ENCODE peak calls at places on chromosomes 12 and 14, in six cellular contexts. One of them, this sample, is unnamed.

GRCh38 chr14:73695997-73696396 is 18.2 kb downstream of the PNMA1 start:
- DNase-seq in body of pancreas: no peak
- DNase-seq in GM13976: peak; percentile 41
- DNase-seq in germinal center: no peak
- DNase-seq in psoas muscle: no peak
- DNase-seq in skeletal muscle cell: no peak
- DNase-seq in this sample: no peak

GRCh38 chr12:645563-646071 is 17.6 kb downstream of the NINJ2 start:
- DNase-seq in body of pancreas: peak; percentile 24
- DNase-seq in GM13976: no peak
- DNase-seq in germinal center: no peak
- DNase-seq in psoas muscle: peak; percentile 38
- DNase-seq in skeletal muscle cell: peak; percentile 25
- DNase-seq in this sample: peak; percentile 93

GRCh38 chr12:52358575-52359350 is 8.5 kb downstream of the KRT85 start:
- DNase-seq in body of pancreas: no peak
- DNase-seq in GM13976: peak; percentile 76
- DNase-seq in germinal center: peak; percentile 86
- DNase-seq in psoas muscle: no peak
- DNase-seq in skeletal muscle cell: no peak
- DNase-seq in this sample: no peak

GRCh38 chr14:84445486-84445885 is 1084.5 kb upstream of the FLRT2 start:
- DNase-seq in body of pancreas: no peak
- DNase-seq in GM13976: no peak
- DNase-seq in germinal center: no peak
- DNase-seq in psoas muscle: no peak
- DNase-seq in skeletal muscle cell: no peak
- DNase-seq in this sample: no peak

GRCh38 chr14:43687866-43688265 is 819.2 kb downstream of the FSCB start:
- DNase-seq in body of pancreas: no peak
- DNase-seq in GM13976: no peak
- DNase-seq in germinal center: no peak
- DNase-seq in psoas muscle: no peak
- DNase-seq in skeletal muscle cell: peak; percentile 40
- DNase-seq in this sample: no peak

GRCh38 chr12:10354502-10354901 is 35.3 kb downstream of the KLRK1 start:
- DNase-seq in body of pancreas: no peak
- DNase-seq in GM13976: no peak
- DNase-seq in germinal center: no peak
- DNase-seq in psoas muscle: no peak
- DNase-seq in skeletal muscle cell: peak; percentile 36
- DNase-seq in this sample: peak; percentile 21

GRCh38 chr12:49092816-49093406 is 1.7 kb downstream of the DHH start:
- DNase-seq in body of pancreas: no peak
- DNase-seq in GM13976: peak; percentile 26
- DNase-seq in germinal center: no peak
- DNase-seq in psoas muscle: no peak
- DNase-seq in skeletal muscle cell: no peak
- DNase-seq in this sample: no peak

GRCh38 chr12:14207946-14208612 is 157.4 kb upstream of the ATF7IP start:
- DNase-seq in body of pancreas: peak; percentile 62
- DNase-seq in GM13976: no peak
- DNase-seq in germinal center: no peak
- DNase-seq in psoas muscle: no peak
- DNase-seq in skeletal muscle cell: no peak
- DNase-seq in this sample: no peak

GRCh38 chr12:124545508-124546418 is 21.6 kb downstream of the NCOR2 start:
- DNase-seq in body of pancreas: no peak
- DNase-seq in GM13976: peak; percentile 87
- DNase-seq in germinal center: no peak
- DNase-seq in psoas muscle: no peak
- DNase-seq in skeletal muscle cell: no peak
- DNase-seq in this sample: no peak

GRCh38 chr14:76396714-76397187 is 20.8 kb downstream of the ESRRB start:
- DNase-seq in body of pancreas: no peak
- DNase-seq in GM13976: no peak
- DNase-seq in germinal center: no peak
- DNase-seq in psoas muscle: no peak
- DNase-seq in skeletal muscle cell: no peak
- DNase-seq in this sample: no peak

GRCh38 chr12:103840399-103840880 is 594 bp downstream of the NT5DC3 start:
- DNase-seq in body of pancreas: peak; percentile 38
- DNase-seq in GM13976: peak; percentile 51
- DNase-seq in germinal center: no peak
- DNase-seq in psoas muscle: peak; percentile 42
- DNase-seq in skeletal muscle cell: no peak
- DNase-seq in this sample: peak; percentile 32

GRCh38 chr12:5510251-5510805 is 78.4 kb downstream of the NTF3 start:
- DNase-seq in body of pancreas: no peak
- DNase-seq in GM13976: no peak
- DNase-seq in germinal center: no peak
- DNase-seq in psoas muscle: no peak
- DNase-seq in skeletal muscle cell: no peak
- DNase-seq in this sample: no peak

GRCh38 chr12:124921200-124922008 is 7.0 kb upstream of the UBC start:
- DNase-seq in body of pancreas: peak; percentile 76
- DNase-seq in GM13976: peak; percentile 67
- DNase-seq in germinal center: peak; percentile 84
- DNase-seq in psoas muscle: peak; percentile 49
- DNase-seq in skeletal muscle cell: no peak
- DNase-seq in this sample: peak; percentile 64

GRCh38 chr12:66409195-66409871 is 107.0 kb downstream of the HELB start:
- DNase-seq in body of pancreas: peak; percentile 15
- DNase-seq in GM13976: no peak
- DNase-seq in germinal center: no peak
- DNase-seq in psoas muscle: no peak
- DNase-seq in skeletal muscle cell: peak; percentile 36
- DNase-seq in this sample: peak; percentile 46

GRCh38 chr14:54567224-54567633 is 301 bp downstream of the SAMD4A start:
- DNase-seq in body of pancreas: no peak
- DNase-seq in GM13976: no peak
- DNase-seq in germinal center: no peak
- DNase-seq in psoas muscle: no peak
- DNase-seq in skeletal muscle cell: no peak
- DNase-seq in this sample: peak; percentile 33

GRCh38 chr14:99549684-99550083 is 54.3 kb downstream of the CCDC85C start:
- DNase-seq in body of pancreas: no peak
- DNase-seq in GM13976: no peak
- DNase-seq in germinal center: no peak
- DNase-seq in psoas muscle: no peak
- DNase-seq in skeletal muscle cell: no peak
- DNase-seq in this sample: peak; percentile 64

GRCh38 chr12:82300611-82301010 is 57.6 kb downstream of the CCDC59 start:
- DNase-seq in body of pancreas: no peak
- DNase-seq in GM13976: no peak
- DNase-seq in germinal center: no peak
- DNase-seq in psoas muscle: no peak
- DNase-seq in skeletal muscle cell: no peak
- DNase-seq in this sample: peak; percentile 41

GRCh38 chr12:51370667-51371066 is 20.5 kb downstream of the GALNT6 start:
- DNase-seq in body of pancreas: no peak
- DNase-seq in GM13976: no peak
- DNase-seq in germinal center: no peak
- DNase-seq in psoas muscle: no peak
- DNase-seq in skeletal muscle cell: no peak
- DNase-seq in this sample: no peak

GRCh38 chr14:71438684-71439083 is 493.5 kb upstream of the RGS6 start:
- DNase-seq in body of pancreas: peak; percentile 43
- DNase-seq in GM13976: no peak
- DNase-seq in germinal center: no peak
- DNase-seq in psoas muscle: no peak
- DNase-seq in skeletal muscle cell: no peak
- DNase-seq in this sample: no peak

GRCh38 chr12:108914031-108914630 is 34.2 kb downstream of the DAO start:
- DNase-seq in body of pancreas: peak; percentile 10
- DNase-seq in GM13976: no peak
- DNase-seq in germinal center: no peak
- DNase-seq in psoas muscle: no peak
- DNase-seq in skeletal muscle cell: no peak
- DNase-seq in this sample: peak; percentile 31

GRCh38 chr14:30005114-30005698 is 77.6 kb upstream of the PRKD1 start:
- DNase-seq in body of pancreas: no peak
- DNase-seq in GM13976: peak; percentile 29
- DNase-seq in germinal center: no peak
- DNase-seq in psoas muscle: no peak
- DNase-seq in skeletal muscle cell: peak; percentile 25
- DNase-seq in this sample: no peak

GRCh38 chr14:98950356-98950895 is 321.6 kb downstream of the BCL11B start:
- DNase-seq in body of pancreas: no peak
- DNase-seq in GM13976: no peak
- DNase-seq in germinal center: no peak
- DNase-seq in psoas muscle: no peak
- DNase-seq in skeletal muscle cell: no peak
- DNase-seq in this sample: no peak

GRCh38 chr12:19423531-19423930 is 15.8 kb upstream of the AEBP2 start:
- DNase-seq in body of pancreas: no peak
- DNase-seq in GM13976: no peak
- DNase-seq in germinal center: no peak
- DNase-seq in psoas muscle: no peak
- DNase-seq in skeletal muscle cell: no peak
- DNase-seq in this sample: no peak

GRCh38 chr12:73308079-73308478 is 1035.9 kb downstream of the TRHDE start:
- DNase-seq in body of pancreas: no peak
- DNase-seq in GM13976: no peak
- DNase-seq in germinal center: no peak
- DNase-seq in psoas muscle: no peak
- DNase-seq in skeletal muscle cell: no peak
- DNase-seq in this sample: no peak

GRCh38 chr14:74265312-74265965 is 26.2 kb downstream of the VSX2 start:
- DNase-seq in body of pancreas: no peak
- DNase-seq in GM13976: no peak
- DNase-seq in germinal center: no peak
- DNase-seq in psoas muscle: no peak
- DNase-seq in skeletal muscle cell: no peak
- DNase-seq in this sample: no peak

GRCh38 chr14:102430212-102430908 is 67.6 kb downstream of the TECPR2 start:
- DNase-seq in body of pancreas: no peak
- DNase-seq in GM13976: no peak
- DNase-seq in germinal center: no peak
- DNase-seq in psoas muscle: no peak
- DNase-seq in skeletal muscle cell: no peak
- DNase-seq in this sample: no peak

GRCh38 chr12:24960222-24960855 is 11.4 kb upstream of the BCAT1 start:
- DNase-seq in body of pancreas: peak; percentile 67
- DNase-seq in GM13976: peak; percentile 42
- DNase-seq in germinal center: no peak
- DNase-seq in psoas muscle: no peak
- DNase-seq in skeletal muscle cell: no peak
- DNase-seq in this sample: peak; percentile 59

GRCh38 chr12:75587340-75588106 is 76.1 kb upstream of the KRR1 start:
- DNase-seq in body of pancreas: no peak
- DNase-seq in GM13976: no peak
- DNase-seq in germinal center: no peak
- DNase-seq in psoas muscle: no peak
- DNase-seq in skeletal muscle cell: no peak
- DNase-seq in this sample: no peak

GRCh38 chr12:26704684-26705475 is 128.1 kb downstream of the ITPR2 start:
- DNase-seq in body of pancreas: no peak
- DNase-seq in GM13976: no peak
- DNase-seq in germinal center: no peak
- DNase-seq in psoas muscle: no peak
- DNase-seq in skeletal muscle cell: no peak
- DNase-seq in this sample: peak; percentile 21

This sample was measured in testis.